ENCODE peak calls at places on chromosomes 13 and 19, in ten cellular contexts. K is GM06990, B is choroid plexus epithelial cell, W is astrocyte of the spinal cord, U is A549, D is PC-3, Y is Peyer's patch, O is IMR-90, V is ascending aorta, C is pancreas. H is an unnamed sample.
A peak's percentile ranks its signal among the peaks of the same experiment; 100 is the strongest.

GRCh38 chr13:77740931-77741586 is 43.6 kb downstream of the SLAIN1 start:
- DNase-seq in K (no peak), B (no peak), W (no peak), U (no peak), D (no peak), Y (no peak), O (no peak), V (no peak), C (no peak), H (no peak)

GRCh38 chr13:110887242-110887954 is 27.5 kb downstream of the ANKRD10 start:
- DNase-seq in K (no peak), B (peak; percentile 68), W (no peak), U (no peak), D (no peak), Y (no peak), O (peak; percentile 40), V (no peak), C (no peak), H (no peak)

GRCh38 chr13:74979703-74980102 is 502.3 kb downstream of the TBC1D4 start:
- DNase-seq in K (no peak), B (no peak), W (no peak), U (no peak), D (peak; percentile 74), Y (no peak), O (no peak), V (no peak), C (no peak), H (peak; percentile 40)

GRCh38 chr13:111893607-111894443 is 173.1 kb upstream of the SOX1 start:
- DNase-seq in K (no peak), B (no peak), W (no peak), U (no peak), D (no peak), Y (peak; percentile 30), O (no peak), V (no peak), C (no peak), H (no peak)

GRCh38 chr13:41938918-41939317 is 22.0 kb downstream of the VWA8 start:
- DNase-seq in K (no peak), B (no peak), W (no peak), U (no peak), D (no peak), Y (no peak), O (no peak), V (no peak), C (no peak), H (no peak)

GRCh38 chr13:96089139-96089538 is 768 bp upstream of the HS6ST3 start:
- DNase-seq in K (no peak), B (no peak), W (no peak), U (no peak), D (no peak), Y (no peak), O (no peak), V (no peak), C (no peak), H (no peak)

GRCh38 chr19:46631481-46631880 is 4.5 kb downstream of the GNG8 start:
- DNase-seq in K (no peak), B (peak; percentile 46), W (no peak), U (no peak), D (no peak), Y (no peak), O (peak; percentile 61), V (no peak), C (no peak), H (peak; percentile 58)

GRCh38 chr19:28603453-28603852 is 609.5 kb downstream of the UQCRFS1 start:
- DNase-seq in K (no peak), B (no peak), W (no peak), U (no peak), D (no peak), Y (no peak), O (no peak), V (no peak), C (no peak), H (no peak)

GRCh38 chr19:14497347-14497921 is 1.5 kb upstream of the GIPC1 start:
- DNase-seq in K (no peak), B (no peak), W (no peak), U (peak; percentile 56), D (peak; percentile 50), Y (no peak), O (no peak), V (no peak), C (no peak), H (no peak)

GRCh38 chr13:95355491-95355890 is 54.2 kb upstream of the ABCC4 start:
- DNase-seq in K (no peak), B (peak; percentile 60), W (peak; percentile 66), U (no peak), D (peak; percentile 49), Y (no peak), O (peak; percentile 78), V (no peak), C (no peak), H (no peak)

GRCh38 chr19:54162241-54162805 is 2.8 kb upstream of the LENG1 start:
- DNase-seq in K (peak; percentile 81), B (peak; percentile 76), W (peak; percentile 73), U (peak; percentile 89), D (peak; percentile 86), Y (peak; percentile 97), O (peak; percentile 44), V (peak; percentile 88), C (peak; percentile 93), H (no peak)

GRCh38 chr19:54158812-54159351 is 639 bp downstream of the LENG1 start:
- DNase-seq in K (no peak), B (peak; percentile 35), W (no peak), U (no peak), D (peak; percentile 36), Y (no peak), O (peak; percentile 12), V (no peak), C (no peak), H (no peak)

GRCh38 chr19:54159352-54160181 is at the start of gene LENG1:
- DNase-seq in K (peak; percentile 95), B (peak; percentile 100), W (peak; percentile 100), U (peak; percentile 100), D (peak; percentile 100), Y (peak; percentile 100), O (peak; percentile 100), V (peak; percentile 100), C (peak; percentile 99), H (peak; percentile 99)

GRCh38 chr19:54160948-54161347 is 1.4 kb upstream of the LENG1 start:
- DNase-seq in K (no peak), B (no peak), W (no peak), U (no peak), D (peak; percentile 43), Y (peak; percentile 47), O (no peak), V (no peak), C (no peak), H (no peak)

DNA sequence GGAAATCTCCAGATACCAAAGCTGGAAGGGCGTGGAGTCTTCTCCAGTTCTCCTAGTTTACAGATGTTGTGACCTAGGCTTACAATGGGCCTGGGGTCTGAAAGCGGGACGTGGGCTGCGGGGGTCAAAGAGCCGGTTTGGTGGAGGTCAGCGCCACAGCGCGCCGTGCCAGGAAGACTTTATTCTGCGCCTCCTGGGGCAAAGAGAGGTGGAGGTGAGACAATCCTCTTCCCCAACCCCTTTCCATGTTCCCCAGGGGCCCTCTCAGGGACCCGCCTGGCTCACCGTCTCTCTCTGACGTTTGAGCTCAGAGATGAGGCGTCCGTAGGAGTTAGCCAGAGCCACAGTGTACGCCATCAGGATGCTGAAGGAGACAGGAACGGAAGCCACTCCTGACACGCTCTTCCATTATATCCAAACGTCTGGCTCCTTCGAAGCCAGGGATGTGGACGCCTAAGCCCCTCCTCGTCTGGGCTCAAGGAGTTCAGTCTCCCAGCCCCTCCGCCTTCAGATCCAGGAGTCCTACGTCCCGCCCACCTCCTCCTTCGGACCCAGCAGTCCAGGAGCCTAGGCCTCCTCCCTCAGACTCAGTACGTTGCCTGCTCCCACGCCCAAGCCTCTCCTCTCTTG is 776 bp upstream of the LENG1 start:
- DNase-seq in K (no peak), B (peak; percentile 25), W (no peak), U (no peak), D (peak; percentile 43), Y (no peak), O (peak; percentile 57), V (no peak), C (no peak), H (no peak)
- H3K4me3 ChIP-seq in K (peak overlapping the region; percentile 78), B (peak overlapping the region; percentile 65), W (peak overlapping the region; percentile 69), U (peak overlapping the region; percentile 56), D (peak overlapping the region; percentile 71), Y (peak overlapping the region; percentile 96), O (peak overlapping the region; percentile 52), V (peak overlapping the region; percentile 83), C (no peak overlapping the region), H (peak overlapping the region; percentile 83)

GRCh38 chr19:1167687-1168561 is 6.1 kb downstream of the SBNO2 start:
- DNase-seq in K (no peak), B (no peak), W (no peak), U (no peak), D (peak; percentile 67), Y (no peak), O (no peak), V (no peak), C (peak; percentile 74), H (no peak)
- H3K4me3 ChIP-seq in K (no peak overlapping the region), B (no peak overlapping the region), W (no peak overlapping the region), U (peak overlapping the region; percentile 17), D (peak overlapping the region; percentile 82), Y (peak overlapping the region; percentile 26), O (peak overlapping the region; percentile 33), V (no peak overlapping the region), C (no peak overlapping the region), H (no peak overlapping the region)

GRCh38 chr19:33522371-33522662 is 726 bp upstream of the PEPD start:
- DNase-seq in K (no peak), B (no peak), W (no peak), U (no peak), D (no peak), Y (no peak), O (no peak), V (no peak), C (no peak), H (no peak)
- H3K4me3 ChIP-seq in K (no peak overlapping the region), B (peak overlapping the region; percentile 72), W (peak overlapping the region; percentile 67), U (peak overlapping the region; percentile 91), D (peak overlapping the region; percentile 92), Y (peak overlapping the region; percentile 84), O (no peak overlapping the region), V (peak overlapping the region; percentile 89), C (no peak overlapping the region), H (peak overlapping the region; percentile 70)

GRCh38 chr13:39035204-39035603 is 2.7 kb downstream of the PROSER1 start:
- DNase-seq in K (no peak), B (peak; percentile 24), W (no peak), U (no peak), D (no peak), Y (no peak), O (no peak), V (no peak), C (no peak), H (no peak)

GRCh38 chr13:39034085-39034484 is 3.8 kb downstream of the PROSER1 start:
- DNase-seq in K (no peak), B (no peak), W (no peak), U (no peak), D (no peak), Y (no peak), O (no peak), V (no peak), C (no peak), H (no peak)

GRCh38 chr13:39037410-39037879 is 444 bp downstream of the PROSER1 start:
- DNase-seq in K (no peak), B (peak; percentile 13), W (no peak), U (no peak), D (no peak), Y (no peak), O (no peak), V (no peak), C (no peak), H (no peak)

GRCh38 chr13:39036212-39036611 is 1.7 kb downstream of the PROSER1 start:
- DNase-seq in K (no peak), B (peak; percentile 59), W (peak; percentile 27), U (no peak), D (peak; percentile 26), Y (no peak), O (peak; percentile 4), V (no peak), C (no peak), H (no peak)

GRCh38 chr13:39035799-39036198 is 2.1 kb downstream of the PROSER1 start:
- DNase-seq in K (no peak), B (peak; percentile 2), W (no peak), U (no peak), D (no peak), Y (no peak), O (no peak), V (no peak), C (no peak), H (no peak)
- H3K4me3 ChIP-seq in K (peak overlapping the region; percentile 82), B (peak overlapping the region; percentile 91), W (peak overlapping the region; percentile 92), U (peak overlapping the region; percentile 75), D (peak overlapping the region; percentile 98), Y (no peak overlapping the region), O (peak overlapping the region; percentile 9), V (peak overlapping the region; percentile 100), C (no peak overlapping the region), H (no peak overlapping the region)